ENCODE peak calls at places on chromosomes 11 and 22, in four cellular contexts. One of them, this sample, is unnamed.

GRCh38 chr11:78080084-78080817 is 589 bp upstream of the NDUFC2 start:
- DNase-seq in colonic mucosa: no peak
- DNase-seq in HFFc6: no peak
- DNase-seq in lung: no peak
- DNase-seq in this sample: no peak

GRCh38 chr11:125141686-125142535 is 22.6 kb upstream of the PKNOX2 start:
- DNase-seq in HFFc6: no peak
- DNase-seq in colonic mucosa: no peak
- DNase-seq in lung: peak; percentile 36
- DNase-seq in this sample: no peak

GRCh38 chr22:22235564-22235963 is 9.0 kb upstream of the VPREB1 start:
- DNase-seq in HFFc6: peak; percentile 28
- DNase-seq in lung: no peak
- DNase-seq in colonic mucosa: peak; percentile 25
- DNase-seq in this sample: no peak

GRCh38 chr11:59197990-59198389 is 14.7 kb downstream of the MPEG1 start:
- DNase-seq in colonic mucosa: no peak
- DNase-seq in HFFc6: peak; percentile 59
- DNase-seq in lung: peak; percentile 85
- DNase-seq in this sample: no peak

GRCh38 chr22:20203142-20204099 is 52.6 kb upstream of the CCDC188 start:
- DNase-seq in colonic mucosa: no peak
- DNase-seq in lung: peak; percentile 43
- DNase-seq in HFFc6: peak; percentile 11
- DNase-seq in this sample: no peak

GRCh38 chr22:23397008-23397617 is 183.0 kb downstream of the IGLL1 start:
- DNase-seq in lung: no peak
- DNase-seq in HFFc6: no peak
- DNase-seq in colonic mucosa: no peak
- DNase-seq in this sample: no peak

GRCh38 chr22:41683052-41683451 is 5.6 kb downstream of the SNU13 start:
- DNase-seq in lung: no peak
- DNase-seq in colonic mucosa: no peak
- DNase-seq in HFFc6: no peak
- DNase-seq in this sample: no peak

GRCh38 chr11:22431074-22431473 is 92.9 kb downstream of the SLC17A6 start:
- DNase-seq in colonic mucosa: no peak
- DNase-seq in lung: no peak
- DNase-seq in HFFc6: no peak
- DNase-seq in this sample: no peak

GRCh38 chr22:47694536-47694935 is 932.1 kb downstream of the TBC1D22A start:
- DNase-seq in HFFc6: no peak
- DNase-seq in colonic mucosa: no peak
- DNase-seq in lung: no peak
- DNase-seq in this sample: no peak

GRCh38 chr11:2264366-2265011 is 5.9 kb downstream of the ASCL2 start:
- DNase-seq in colonic mucosa: no peak
- DNase-seq in HFFc6: no peak
- DNase-seq in lung: no peak
- DNase-seq in this sample: no peak

GRCh38 chr22:45710469-45710868 is 38.8 kb downstream of the ATXN10 start:
- DNase-seq in lung: no peak
- DNase-seq in HFFc6: no peak
- DNase-seq in colonic mucosa: no peak
- DNase-seq in this sample: no peak

GRCh38 chr11:5575159-5575558 is 5.5 kb upstream of the OR52B6 start:
- DNase-seq in HFFc6: no peak
- DNase-seq in colonic mucosa: no peak
- DNase-seq in lung: no peak
- DNase-seq in this sample: no peak

GRCh38 chr22:44587004-44587793 is 89.2 kb upstream of the RTL6 start:
- DNase-seq in colonic mucosa: no peak
- DNase-seq in lung: no peak
- DNase-seq in HFFc6: no peak
- DNase-seq in this sample: no peak

GRCh38 chr11:76714493-76714892 is 43.9 kb upstream of the LRRC32 start:
- DNase-seq in colonic mucosa: no peak
- DNase-seq in HFFc6: no peak
- DNase-seq in lung: no peak
- DNase-seq in this sample: no peak

GRCh38 chr11:100682247-100682969 is 4.7 kb upstream of the ARHGAP42 start:
- DNase-seq in HFFc6: peak; percentile 28
- DNase-seq in lung: no peak
- DNase-seq in colonic mucosa: no peak
- DNase-seq in this sample: no peak

GRCh38 chr22:44261861-44262595 is 50.7 kb downstream of the SHISAL1 start:
- DNase-seq in HFFc6: no peak
- DNase-seq in colonic mucosa: no peak
- DNase-seq in lung: no peak
- DNase-seq in this sample: no peak

GRCh38 chr11:100849009-100849913 is 162.2 kb downstream of the ARHGAP42 start:
- DNase-seq in HFFc6: peak; percentile 79
- DNase-seq in lung: no peak
- DNase-seq in colonic mucosa: no peak
- DNase-seq in this sample: no peak

GRCh38 chr11:121557348-121557747 is 104.6 kb upstream of the SORL1-AS1 start:
- DNase-seq in colonic mucosa: no peak
- DNase-seq in HFFc6: no peak
- DNase-seq in lung: no peak
- DNase-seq in this sample: no peak

GRCh38 chr11:119316017-119316728 is 757 bp downstream of the MCAM start:
- DNase-seq in HFFc6: no peak
- DNase-seq in lung: no peak
- DNase-seq in colonic mucosa: no peak
- DNase-seq in this sample: no peak

GRCh38 chr22:44845796-44846720 is 93.7 kb downstream of the ARHGAP8 start:
- DNase-seq in lung: no peak
- DNase-seq in HFFc6: no peak
- DNase-seq in colonic mucosa: no peak
- DNase-seq in this sample: no peak

GRCh38 chr11:122634507-122634906 is 21.0 kb upstream of the UBASH3B start:
- DNase-seq in colonic mucosa: peak; percentile 19
- DNase-seq in HFFc6: peak; percentile 47
- DNase-seq in lung: no peak
- DNase-seq in this sample: no peak

GRCh38 chr11:103806130-103806900 is 230.1 kb upstream of the DDI1 start:
- DNase-seq in lung: no peak
- DNase-seq in colonic mucosa: no peak
- DNase-seq in HFFc6: peak; percentile 63
- DNase-seq in this sample: no peak

GRCh38 chr11:104956528-104956927 is 11.8 kb downstream of the CASP4 start:
- DNase-seq in lung: no peak
- DNase-seq in colonic mucosa: no peak
- DNase-seq in HFFc6: no peak
- DNase-seq in this sample: no peak

GRCh38 chr11:67439321-67440228 is 2.1 kb upstream of the PTPRCAP start:
- DNase-seq in colonic mucosa: peak; percentile 61
- DNase-seq in HFFc6: peak; percentile 16
- DNase-seq in lung: no peak
- DNase-seq in this sample: no peak

GRCh38 chr22:24407278-24407665 is 20.1 kb upstream of the ADORA2A start:
- DNase-seq in HFFc6: no peak
- DNase-seq in colonic mucosa: no peak
- DNase-seq in lung: no peak
- DNase-seq in this sample: no peak

GRCh38 chr11:80167766-80168165 is 726.9 kb upstream of the TENM4 start:
- DNase-seq in colonic mucosa: no peak
- DNase-seq in lung: no peak
- DNase-seq in HFFc6: peak; percentile 17
- DNase-seq in this sample: no peak

GRCh38 chr11:2951235-2952110 is 22.3 kb upstream of the PHLDA2 start:
- DNase-seq in colonic mucosa: no peak
- DNase-seq in lung: no peak
- DNase-seq in HFFc6: peak; percentile 66
- DNase-seq in this sample: no peak

GRCh38 chr11:112644410-112645131 is 316.6 kb upstream of the NCAM1 start:
- DNase-seq in lung: no peak
- DNase-seq in HFFc6: no peak
- DNase-seq in colonic mucosa: no peak
- DNase-seq in this sample: no peak

GRCh38 chr11:119314748-119315138 is 2.2 kb downstream of the MCAM start:
- DNase-seq in lung: no peak
- DNase-seq in HFFc6: no peak
- DNase-seq in colonic mucosa: no peak
- DNase-seq in this sample: no peak

GRCh38 chr11:65185869-65186341 is 4.2 kb downstream of the CAPN1 start:
- DNase-seq in lung: no peak
- DNase-seq in HFFc6: no peak
- DNase-seq in colonic mucosa: no peak
- DNase-seq in this sample: no peak
- TF ChIP-seq CTCF in lung: no peak
- TF ChIP-seq CTCF in HFFc6: peak; percentile 48
- TF ChIP-seq CTCF in colonic mucosa: no peak
- TF ChIP-seq CTCF in this sample: no peak

DNA sequence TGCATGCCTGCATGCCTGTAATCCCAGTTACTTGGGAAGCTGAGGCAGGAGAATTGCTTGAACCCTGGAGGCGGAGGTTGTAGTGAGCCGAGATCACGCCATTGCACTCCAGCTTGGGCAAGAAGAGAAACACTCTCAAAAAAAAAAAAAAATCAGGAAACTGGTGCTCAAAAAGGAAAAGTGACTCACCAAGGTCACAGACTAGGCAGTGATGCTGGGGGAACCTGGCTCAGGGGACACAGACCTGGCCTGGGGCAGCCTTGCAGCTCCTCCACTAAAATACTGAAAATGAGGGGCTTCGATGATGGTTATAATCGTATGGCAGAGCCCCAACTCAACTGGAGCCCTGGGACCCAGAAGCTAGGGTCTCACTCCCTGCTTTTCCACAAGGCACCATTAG is 8.1 kb upstream of the SLC35E4 start:
- DNase-seq in HFFc6: no peak
- DNase-seq in lung: no peak
- DNase-seq in colonic mucosa: no peak
- DNase-seq in this sample: no peak
- TF ChIP-seq CTCF in HFFc6: no peak
- TF ChIP-seq CTCF in lung: no peak
- TF ChIP-seq CTCF in colonic mucosa: no peak
- TF ChIP-seq CTCF in this sample: no peak

DNA sequence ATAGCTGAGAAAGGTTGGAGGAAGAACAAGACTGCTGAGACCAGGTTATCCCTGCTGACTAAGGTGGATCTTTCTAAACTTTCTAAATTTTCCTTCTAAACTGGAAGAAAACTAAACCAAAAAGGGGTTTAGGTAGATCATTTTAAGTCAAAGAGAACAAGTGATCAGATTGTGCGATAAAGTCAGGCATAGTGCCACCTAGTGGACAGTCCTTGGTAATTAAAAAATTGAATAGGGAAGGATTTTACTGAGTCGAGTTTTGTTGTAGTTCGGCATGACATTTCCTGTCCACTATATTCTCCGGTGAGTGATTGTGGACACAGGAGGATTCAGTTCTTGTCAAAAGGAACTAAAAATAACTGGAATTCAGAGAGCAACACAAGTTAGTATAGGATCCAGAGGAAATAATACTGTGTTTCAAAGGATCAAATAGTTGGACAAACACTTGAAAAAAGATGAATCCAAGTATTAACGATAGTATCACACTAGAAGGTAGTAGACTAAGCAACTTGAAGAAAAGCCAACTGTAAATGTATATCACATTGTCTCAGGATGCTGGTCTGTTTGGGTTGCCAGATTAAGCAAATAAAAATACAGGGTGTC is 1236.4 kb downstream of the FAM181B start:
- DNase-seq in colonic mucosa: peak; percentile 22
- DNase-seq in HFFc6: peak; percentile 16
- DNase-seq in lung: no peak
- DNase-seq in this sample: no peak
- TF ChIP-seq CTCF in colonic mucosa: peak; percentile 44
- TF ChIP-seq CTCF in HFFc6: peak; percentile 83
- TF ChIP-seq CTCF in lung: no peak
- TF ChIP-seq CTCF in this sample: peak; percentile 69

GRCh38 chr11:97140885-97141494 is 751.2 kb downstream of the JRKL start:
- DNase-seq in colonic mucosa: no peak
- DNase-seq in lung: no peak
- DNase-seq in HFFc6: peak; percentile 0
- DNase-seq in this sample: no peak
- TF ChIP-seq CTCF in colonic mucosa: peak; percentile 44
- TF ChIP-seq CTCF in lung: no peak
- TF ChIP-seq CTCF in HFFc6: peak; percentile 70
- TF ChIP-seq CTCF in this sample: peak; percentile 22

DNA sequence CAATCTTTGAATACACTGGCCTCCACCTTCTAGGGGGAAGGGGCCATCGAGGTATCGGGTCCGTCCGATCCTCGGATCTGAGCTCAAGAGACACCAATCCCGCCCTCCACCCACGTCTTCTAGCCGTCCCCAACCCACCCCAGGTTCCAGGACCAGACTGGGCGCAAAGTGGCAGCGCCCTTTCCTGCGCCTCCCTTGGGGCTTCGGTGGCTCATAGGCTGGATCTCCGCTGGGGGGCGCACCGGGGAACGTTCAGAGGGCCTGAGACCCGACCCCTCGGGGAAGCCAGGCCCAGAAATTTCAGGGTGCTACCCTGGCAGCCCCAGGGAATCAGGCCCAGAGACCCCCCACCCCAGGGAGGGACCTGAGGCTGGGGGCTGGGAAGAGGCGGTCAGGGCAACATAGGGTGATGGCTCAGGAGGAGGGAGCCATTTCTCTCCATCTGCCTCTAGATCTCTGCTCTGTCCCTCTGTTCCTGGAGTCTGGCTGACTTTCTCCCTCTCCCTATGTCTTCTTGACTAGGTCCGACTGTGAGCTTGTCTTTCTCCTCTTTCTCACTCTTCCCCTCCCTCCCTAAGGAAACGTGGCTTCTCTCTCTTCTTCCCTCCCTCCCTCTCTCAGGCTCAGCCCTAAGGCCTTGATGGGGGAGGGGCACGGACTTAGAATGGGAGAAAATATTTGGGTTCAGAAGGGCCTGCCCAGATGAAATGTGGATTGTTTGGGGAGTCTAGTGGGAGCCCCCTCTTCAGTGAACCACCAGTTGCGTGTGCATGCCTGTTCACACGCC is 1.1 kb downstream of the CREB3L1 start:
- DNase-seq in HFFc6: peak; percentile 54
- DNase-seq in lung: no peak
- DNase-seq in colonic mucosa: peak; percentile 93
- DNase-seq in this sample: peak; percentile 68
- TF ChIP-seq CTCF in HFFc6: peak; percentile 90
- TF ChIP-seq CTCF in lung: peak; percentile 0
- TF ChIP-seq CTCF in colonic mucosa: peak; percentile 62
- TF ChIP-seq CTCF in this sample: peak; percentile 30

GRCh38 chr11:87722756-87723599 is 452.3 kb downstream of the RAB38 start:
- DNase-seq in HFFc6: no peak
- DNase-seq in colonic mucosa: peak; percentile 41
- DNase-seq in lung: no peak
- DNase-seq in this sample: no peak
- TF ChIP-seq CTCF in HFFc6: peak; percentile 79
- TF ChIP-seq CTCF in colonic mucosa: peak; percentile 61
- TF ChIP-seq CTCF in lung: no peak
- TF ChIP-seq CTCF in this sample: peak; percentile 66

This sample was measured in D721Med.